ENCODE peak calls at places on chromosome 11, in eight cellular contexts. S is stomach, D is transverse colon, Y is GM23248, T is GM12865, M is heart right ventricle, X is fibroblast of lung, H is Panc1. C is an unnamed sample.

GRCh38 chr11:77082838-77083552 is 16.2 kb downstream of the CAPN5 start:
- DNase-seq in S (peak), D (peak), Y (peak), T (no peak), M (peak), X (peak), H (no peak), C (no peak)

GRCh38 chr11:13717331-13717730 is 48.9 kb downstream of the FAR1 start:
- DNase-seq in S (no peak), D (no peak), Y (peak), T (no peak), M (no peak), X (peak), H (no peak), C (peak)

GRCh38 chr11:66119348-66120133 is 49.5 kb downstream of the PACS1 start:
- DNase-seq in S (no peak), D (no peak), Y (peak), T (no peak), M (no peak), X (peak), H (peak), C (peak)

GRCh38 chr11:78339483-78339882 is 78.1 kb downstream of the GAB2 start:
- DNase-seq in S (no peak), D (no peak), Y (no peak), T (no peak), M (no peak), X (no peak), H (no peak), C (no peak)

GRCh38 chr11:117588166-117588810 is 208.7 kb downstream of the DSCAML1 start:
- DNase-seq in S (no peak), D (no peak), Y (no peak), T (no peak), M (no peak), X (no peak), H (no peak), C (no peak)

GRCh38 chr11:2527621-2528291 is 82.9 kb downstream of the KCNQ1 start:
- DNase-seq in S (no peak), D (peak), Y (no peak), T (no peak), M (peak), X (no peak), H (no peak), C (no peak)

GRCh38 chr11:94773842-94774241 is 5.7 kb downstream of the AMOTL1 start:
- DNase-seq in S (no peak), D (no peak), Y (no peak), T (no peak), M (no peak), X (no peak), H (no peak), C (no peak)

GRCh38 chr11:7467652-7468051 is 17.7 kb upstream of the OLFML1 start:
- DNase-seq in S (no peak), D (no peak), Y (peak), T (peak), M (no peak), X (no peak), H (no peak), C (no peak)

GRCh38 chr11:83317757-83318548 is 31.8 kb upstream of the CCDC90B start:
- DNase-seq in S (no peak), D (no peak), Y (no peak), T (no peak), M (no peak), X (no peak), H (no peak), C (no peak)

GRCh38 chr11:118514103-118514502 is 13.2 kb upstream of the TTC36 start:
- DNase-seq in S (no peak), D (no peak), Y (no peak), T (no peak), M (no peak), X (no peak), H (no peak), C (no peak)

GRCh38 chr11:13487661-13488030 is 8.2 kb downstream of the PTH start:
- DNase-seq in S (no peak), D (no peak), Y (peak), T (peak), M (no peak), X (no peak), H (no peak), C (no peak)

GRCh38 chr11:133841279-133842043 is 3.9 kb downstream of the SPATA19 start:
- DNase-seq in S (no peak), D (no peak), Y (no peak), T (no peak), M (no peak), X (no peak), H (no peak), C (no peak)

GRCh38 chr11:64844330-64845124 is at the start of gene CDC42BPG:
- DNase-seq in S (peak), D (peak), Y (peak), T (peak), M (peak), X (peak), H (no peak), C (no peak)

GRCh38 chr11:121886005-121886739 is 229.8 kb downstream of the BLID start:
- DNase-seq in S (no peak), D (no peak), Y (peak), T (no peak), M (peak), X (no peak), H (no peak), C (no peak)

GRCh38 chr11:94740083-94740974 is 27.8 kb upstream of the AMOTL1 start:
- DNase-seq in S (no peak), D (peak), Y (peak), T (no peak), M (peak), X (peak), H (no peak), C (no peak)

GRCh38 chr11:116927163-116927772 is 89.8 kb upstream of the APOA1 start:
- DNase-seq in S (no peak), D (peak), Y (peak), T (peak), M (no peak), X (no peak), H (no peak), C (no peak)

GRCh38 chr11:86688398-86689179 is 16.2 kb upstream of the ME3 start:
- DNase-seq in S (no peak), D (no peak), Y (peak), T (peak), M (no peak), X (peak), H (no peak), C (peak)

GRCh38 chr11:64245797-64246623 is 733 bp downstream of the PPP1R14B start:
- DNase-seq in S (peak), D (peak), Y (peak), T (peak), M (peak), X (peak), H (peak), C (peak)

GRCh38 chr11:77213589-77214428 is 85.8 kb downstream of the MYO7A start:
- DNase-seq in S (no peak), D (no peak), Y (no peak), T (no peak), M (no peak), X (no peak), H (no peak), C (no peak)

GRCh38 chr11:4539603-4540219 is 5.3 kb upstream of the OR52M1 start:
- DNase-seq in S (peak), D (peak), Y (peak), T (peak), M (peak), X (peak), H (peak), C (no peak)

GRCh38 chr11:64888406-64888757 is 10.0 kb upstream of the EHD1 start:
- DNase-seq in S (no peak), D (no peak), Y (no peak), T (no peak), M (no peak), X (no peak), H (no peak), C (no peak)

GRCh38 chr11:131511794-131512193 is 141.4 kb downstream of the NTM start:
- DNase-seq in S (peak), D (peak), Y (peak), T (peak), M (no peak), X (no peak), H (peak), C (no peak)

GRCh38 chr11:94641167-94641761 is 74.1 kb downstream of the PIWIL4 start:
- DNase-seq in S (no peak), D (no peak), Y (no peak), T (no peak), M (peak), X (no peak), H (no peak), C (no peak)

GRCh38 chr11:124415356-124415923 is 9.2 kb downstream of the OR8B4 start:
- DNase-seq in S (no peak), D (no peak), Y (peak), T (peak), M (no peak), X (peak), H (peak), C (peak)

GRCh38 chr11:3056296-3057068 is 741 bp downstream of the CARS1 start:
- DNase-seq in S (peak), D (peak), Y (peak), T (peak), M (peak), X (no peak), H (no peak), C (no peak)

GRCh38 chr11:122093731-122094130 is 22.3 kb downstream of the BLID start:
- DNase-seq in S (no peak), D (no peak), Y (peak), T (no peak), M (no peak), X (peak), H (no peak), C (peak)

GRCh38 chr11:117415358-117415896 is 87.8 kb downstream of the CEP164 start:
- DNase-seq in S (no peak), D (no peak), Y (no peak), T (no peak), M (no peak), X (no peak), H (no peak), C (no peak)

GRCh38 chr11:128453444-128454336 is 133.7 kb downstream of the ETS1 start:
- DNase-seq in S (peak), D (peak), Y (peak), T (no peak), M (peak), X (peak), H (peak), C (peak)

GRCh38 chr11:126696976-126697375 is 303.6 kb downstream of the KIRREL3 start:
- DNase-seq in S (no peak), D (no peak), Y (no peak), T (no peak), M (no peak), X (no peak), H (no peak), C (no peak)

GRCh38 chr11:77223797-77224196 is 77.7 kb downstream of the GDPD4 start:
- DNase-seq in S (peak), D (peak), Y (no peak), T (no peak), M (no peak), X (no peak), H (no peak), C (no peak)

GRCh38 chr11:45473491-45473890 is 187.3 kb upstream of the SYT13 start:
- DNase-seq in S (no peak), D (no peak), Y (no peak), T (no peak), M (no peak), X (no peak), H (no peak), C (no peak)

GRCh38 chr11:69640260-69640994 is 529 bp upstream of the CCND1 start:
- DNase-seq in S (peak), D (peak), Y (peak), T (no peak), M (no peak), X (peak), H (no peak), C (no peak)

GRCh38 chr11:65932558-65932919 is 12.7 kb upstream of the TSGA10IP start:
- DNase-seq in S (no peak), D (no peak), Y (peak), T (no peak), M (no peak), X (peak), H (no peak), C (no peak)

GRCh38 chr11:17389205-17389956 is 922 bp upstream of the KCNJ11 start:
- DNase-seq in S (peak), D (peak), Y (peak), T (peak), M (peak), X (peak), H (no peak), C (no peak)

GRCh38 chr11:4495487-4495886 is 13.0 kb downstream of the OR52K1 start:
- DNase-seq in S (no peak), D (no peak), Y (peak), T (no peak), M (no peak), X (peak), H (no peak), C (no peak)

GRCh38 chr11:118212131-118212725 is 12.6 kb downstream of the JAML start:
- DNase-seq in S (peak), D (no peak), Y (no peak), T (no peak), M (no peak), X (no peak), H (no peak), C (no peak)

GRCh38 chr11:69115586-69116560 is 39.9 kb upstream of the SMIM38 start:
- DNase-seq in S (peak), D (peak), Y (no peak), T (no peak), M (peak), X (peak), H (no peak), C (peak)

GRCh38 chr11:114291847-114292680 is 4.1 kb upstream of the NNMT start:
- DNase-seq in S (no peak), D (no peak), Y (peak), T (no peak), M (no peak), X (peak), H (no peak), C (peak)

GRCh38 chr11:114289779-114290178 is 6.4 kb upstream of the NNMT start:
- DNase-seq in S (no peak), D (no peak), Y (peak), T (no peak), M (no peak), X (no peak), H (no peak), C (no peak)

GRCh38 chr11:114293201-114293711 is 2.9 kb upstream of the NNMT start:
- DNase-seq in S (no peak), D (no peak), Y (no peak), T (no peak), M (no peak), X (no peak), H (no peak), C (no peak)

GRCh38 chr11:114290503-114291239 is 5.5 kb upstream of the NNMT start:
- DNase-seq in S (no peak), D (no peak), Y (peak), T (no peak), M (no peak), X (no peak), H (no peak), C (peak)

GRCh38 chr11:114291381-114291780 is 4.8 kb upstream of the NNMT start:
- DNase-seq in S (no peak), D (no peak), Y (peak), T (no peak), M (no peak), X (no peak), H (no peak), C (peak)
- H3K4me3 ChIP-seq in S (peak), D (no peak), Y (peak), T (no peak), M (no peak), X (peak), H (no peak), C (peak)

GRCh38 chr11:1310315-1310687 is 869 bp upstream of the TOLLIP start:
- DNase-seq in S (no peak), D (peak), Y (no peak), T (peak), M (no peak), X (no peak), H (peak), C (no peak)

GRCh38 chr11:1309498-1310314 is at the start of gene TOLLIP:
- DNase-seq in S (peak), D (peak), Y (peak), T (peak), M (peak), X (peak), H (peak), C (peak)

GRCh38 chr11:1307998-1308744 is 1.3 kb downstream of the TOLLIP start:
- DNase-seq in S (peak), D (no peak), Y (peak), T (no peak), M (peak), X (no peak), H (no peak), C (no peak)

GRCh38 chr11:1308745-1309497 is 511 bp downstream of the TOLLIP start:
- DNase-seq in S (no peak), D (no peak), Y (peak), T (peak), M (no peak), X (peak), H (no peak), C (no peak)

GRCh38 chr11:1310772-1311468 is 1.5 kb upstream of the TOLLIP start:
- DNase-seq in S (no peak), D (no peak), Y (no peak), T (peak), M (peak), X (no peak), H (no peak), C (no peak)
- H3K4me3 ChIP-seq in S (peak), D (peak), Y (peak), T (peak), M (no peak), X (no peak), H (peak), C (no peak)

DNA sequence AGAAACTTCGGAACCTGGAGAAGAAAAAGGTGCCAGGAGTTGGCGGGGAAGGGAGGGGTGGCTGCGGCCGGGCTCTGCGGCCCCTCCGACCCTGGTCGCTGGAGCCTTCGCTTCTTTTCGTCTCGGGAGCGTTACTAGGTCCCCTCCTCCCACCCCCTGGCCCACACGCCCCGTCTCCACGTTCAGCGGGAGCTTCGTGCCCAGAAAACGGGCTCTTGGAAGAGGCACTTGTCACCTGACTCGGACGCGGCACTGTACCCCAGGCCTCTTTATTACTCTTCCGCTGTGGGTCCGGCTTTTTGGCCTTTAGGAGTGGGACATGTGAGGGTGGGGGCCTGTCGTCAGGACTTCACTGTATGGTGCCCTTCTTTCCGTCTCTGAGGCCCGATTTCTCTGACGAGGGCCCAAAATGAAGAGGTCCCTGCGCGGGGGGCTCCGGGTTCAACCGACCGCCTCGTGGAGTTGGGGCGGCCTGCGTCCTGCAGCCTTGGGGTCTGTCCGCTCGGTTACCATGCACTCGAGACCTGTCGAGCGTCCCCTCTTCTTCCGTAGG is 1.2 kb downstream of the CAPRIN1 start:
- DNase-seq in S (peak), D (peak), Y (peak), T (peak), M (no peak), X (no peak), H (no peak), C (no peak)
- H3K4me3 ChIP-seq in S (peak), D (peak), Y (peak), T (peak), M (peak), X (peak), H (peak), C (peak)

DNA sequence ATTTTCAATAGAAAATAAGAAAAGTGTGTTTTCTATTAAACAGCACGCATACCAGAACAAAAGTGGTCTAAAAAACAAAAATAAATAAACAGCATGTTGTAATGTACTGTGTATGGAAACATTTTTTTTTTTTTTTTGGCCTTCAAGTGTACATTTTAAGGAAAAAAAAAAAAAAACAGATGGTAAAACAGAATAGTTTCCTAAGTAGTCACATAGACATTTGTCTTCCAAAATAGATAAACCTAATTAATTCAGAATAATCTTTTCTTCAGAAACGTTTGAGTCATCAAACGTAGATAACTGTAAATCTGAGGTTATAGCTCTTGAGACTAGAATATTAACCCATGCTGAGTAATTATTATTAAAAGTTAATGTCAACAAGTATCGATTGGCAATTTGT is 396 bp upstream of the CFAP300 start:
- DNase-seq in S (no peak), D (no peak), Y (peak), T (no peak), M (no peak), X (no peak), H (no peak), C (peak)
- H3K4me3 ChIP-seq in S (peak), D (peak), Y (peak), T (no peak), M (peak), X (peak), H (peak), C (peak)

GRCh38 chr11:58905716-58906547 is 33.4 kb upstream of the GLYATL1 start:
- DNase-seq in S (peak), D (peak), Y (peak), T (no peak), M (peak), X (peak), H (no peak), C (peak)
- H3K4me3 ChIP-seq in S (peak), D (peak), Y (peak), T (no peak), M (peak), X (peak), H (no peak), C (peak)